ENCODE peak calls at places on chromosomes 3 and 15, in four cellular contexts. K is WTC11, N is K562, S is HepG2. R is an unnamed sample.

GRCh38 chr3:101809178-101810022 is 30.4 kb downstream of the NXPE3 start:
- DNase-seq in N (peak; percentile 44), S (peak; percentile 29), K (no peak), R (no peak)

GRCh38 chr3:4355401-4356224 is 52.4 kb downstream of the SETMAR start:
- DNase-seq in K (no peak), N (peak; percentile 55), S (peak; percentile 24), R (no peak)

GRCh38 chr3:123444023-123444422 is 4.9 kb downstream of the ADCY5 start:
- DNase-seq in K (no peak), N (no peak), S (no peak), R (no peak)

GRCh38 chr3:153001428-153001827 is 160.6 kb upstream of the RAP2B start:
- DNase-seq in N (no peak), K (no peak), S (no peak), R (no peak)

GRCh38 chr15:60935130-60935529 is 294.0 kb downstream of the RORA start:
- DNase-seq in K (no peak), S (no peak), N (no peak), R (no peak)

GRCh38 chr3:42533161-42533897 is 30.9 kb downstream of the VIPR1 start:
- DNase-seq in N (no peak), K (no peak), S (no peak), R (no peak)

GRCh38 chr3:157160652-157161480 is 919 bp upstream of the CCNL1 start:
- DNase-seq in N (peak; percentile 71), K (no peak), S (peak; percentile 80), R (peak; percentile 59)

GRCh38 chr3:187150599-187150998 is 11.3 kb upstream of the RPL39L start:
- DNase-seq in K (peak; percentile 57), S (peak; percentile 34), N (peak; percentile 43), R (no peak)

GRCh38 chr15:45097466-45097865 is 16.5 kb downstream of the DUOX2 start:
- DNase-seq in N (no peak), S (no peak), K (no peak), R (no peak)

GRCh38 chr3:101936419-101937331 is 87.4 kb downstream of the NFKBIZ start:
- DNase-seq in N (no peak), S (no peak), K (no peak), R (no peak)

GRCh38 chr3:188180114-188180513 is 26.2 kb downstream of the LPP start:
- DNase-seq in N (no peak), K (no peak), S (no peak), R (no peak)

GRCh38 chr15:52728899-52729298 is 49.7 kb upstream of the ATOSA start:
- DNase-seq in K (no peak), S (no peak), N (no peak), R (no peak)

GRCh38 chr15:93152951-93153350 is 63.9 kb upstream of the RGMA start:
- DNase-seq in S (no peak), N (no peak), K (no peak), R (no peak)

GRCh38 chr3:146325170-146325569 is 74.3 kb upstream of the PLSCR4 start:
- DNase-seq in N (no peak), S (no peak), K (no peak), R (no peak)

GRCh38 chr3:181379278-181379677 is 332.4 kb upstream of the SOX2 start:
- DNase-seq in N (no peak), S (no peak), K (no peak), R (no peak)

GRCh38 chr3:53571264-53571663 is 76.9 kb downstream of the CACNA1D start:
- DNase-seq in K (no peak), S (no peak), N (no peak), R (no peak)

GRCh38 chr3:99578339-99578970 is 59.9 kb upstream of the COL8A1 start:
- DNase-seq in K (no peak), S (no peak), N (no peak), R (no peak)

GRCh38 chr15:56040081-56041035 is 46.9 kb upstream of the NEDD4 start:
- DNase-seq in S (peak; percentile 80), N (peak; percentile 47), K (no peak), R (peak; percentile 90)

GRCh38 chr3:111890051-111890580 is 31.1 kb downstream of the PHLDB2 start:
- DNase-seq in K (no peak), S (no peak), N (no peak), R (no peak)

GRCh38 chr3:185717627-185718330 is 107.1 kb downstream of the IGF2BP2 start:
- DNase-seq in N (no peak), S (peak; percentile 41), K (no peak), R (no peak)

GRCh38 chr3:39125837-39126500 is 18.5 kb downstream of the TTC21A start:
- DNase-seq in N (no peak), S (peak; percentile 28), K (no peak), R (no peak)

GRCh38 chr15:69357773-69358765 is 56.1 kb upstream of the KIF23 start:
- DNase-seq in N (peak; percentile 46), S (peak; percentile 76), K (peak; percentile 34), R (no peak)

GRCh38 chr3:5510300-5510699 is 322.8 kb downstream of the EDEM1 start:
- DNase-seq in K (no peak), S (no peak), N (no peak), R (no peak)

GRCh38 chr3:127711021-127711420 is 38.3 kb downstream of the ABTB1 start:
- DNase-seq in S (no peak), N (no peak), K (no peak), R (no peak)

GRCh38 chr15:71080166-71080565 is 35.1 kb upstream of the THSD4 start:
- DNase-seq in S (no peak), N (no peak), K (no peak), R (no peak)

GRCh38 chr3:57805263-57805662 is 49.2 kb downstream of the SLMAP start:
- DNase-seq in S (no peak), N (no peak), K (no peak), R (no peak)

GRCh38 chr3:45993421-45994027 is 2.1 kb downstream of the FYCO1 start:
- DNase-seq in N (no peak), K (no peak), S (no peak), R (no peak)

GRCh38 chr15:63430766-63431451 is 49.3 kb upstream of the CA12 start:
- DNase-seq in N (no peak), K (no peak), S (no peak), R (no peak)

GRCh38 chr3:144128117-144128892 is 156.7 kb downstream of the DIPK2A start:
- DNase-seq in K (no peak), N (no peak), S (no peak), R (no peak)

GRCh38 chr15:52247032-52247431 is 48.6 kb downstream of the MYO5C start:
- DNase-seq in S (no peak), K (no peak), N (no peak), R (no peak)

GRCh38 chr15:80489030-80489594 is 84.9 kb downstream of the ARNT2 start:
- DNase-seq in K (no peak), N (no peak), S (peak; percentile 24), R (no peak)

GRCh38 chr3:70067860-70068479 is 68.4 kb downstream of the SAMMSON start:
- DNase-seq in N (no peak), S (no peak), K (no peak), R (no peak)

GRCh38 chr3:8768364-8769087 is 887 bp downstream of the OXTR start:
- DNase-seq in K (peak; percentile 39), S (no peak), N (no peak), R (no peak)

GRCh38 chr15:72136170-72137051 is 18.2 kb downstream of the SENP8 start:
- DNase-seq in S (no peak), N (no peak), K (no peak), R (no peak)

DNA sequence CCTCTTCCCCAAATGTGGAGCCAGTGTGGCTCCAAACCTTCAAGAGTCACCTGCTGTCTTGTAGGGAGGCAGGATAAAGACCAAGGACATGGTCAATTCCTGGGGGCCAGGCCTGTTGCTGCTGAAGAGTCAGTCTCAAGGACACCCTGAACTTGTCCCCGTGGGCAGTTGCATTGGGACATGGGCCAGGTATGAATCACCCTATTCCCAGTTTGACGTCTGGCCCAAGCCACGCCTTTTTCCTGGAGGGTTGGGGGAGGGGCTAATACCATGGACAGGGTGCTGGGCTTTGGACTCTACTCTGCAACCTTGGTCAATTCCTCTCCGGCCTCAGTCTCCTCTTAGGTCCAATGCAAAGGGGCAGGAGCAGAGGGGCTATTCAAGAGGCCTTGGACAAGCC is 10.4 kb downstream of the ATP2B2 start:
- DNase-seq in K (no peak), N (peak; percentile 68), S (peak; percentile 60), R (peak; percentile 53)
- TF ChIP-seq HMGXB4 in K (no peak), N (no peak), S (no peak), R (no peak)

DNA sequence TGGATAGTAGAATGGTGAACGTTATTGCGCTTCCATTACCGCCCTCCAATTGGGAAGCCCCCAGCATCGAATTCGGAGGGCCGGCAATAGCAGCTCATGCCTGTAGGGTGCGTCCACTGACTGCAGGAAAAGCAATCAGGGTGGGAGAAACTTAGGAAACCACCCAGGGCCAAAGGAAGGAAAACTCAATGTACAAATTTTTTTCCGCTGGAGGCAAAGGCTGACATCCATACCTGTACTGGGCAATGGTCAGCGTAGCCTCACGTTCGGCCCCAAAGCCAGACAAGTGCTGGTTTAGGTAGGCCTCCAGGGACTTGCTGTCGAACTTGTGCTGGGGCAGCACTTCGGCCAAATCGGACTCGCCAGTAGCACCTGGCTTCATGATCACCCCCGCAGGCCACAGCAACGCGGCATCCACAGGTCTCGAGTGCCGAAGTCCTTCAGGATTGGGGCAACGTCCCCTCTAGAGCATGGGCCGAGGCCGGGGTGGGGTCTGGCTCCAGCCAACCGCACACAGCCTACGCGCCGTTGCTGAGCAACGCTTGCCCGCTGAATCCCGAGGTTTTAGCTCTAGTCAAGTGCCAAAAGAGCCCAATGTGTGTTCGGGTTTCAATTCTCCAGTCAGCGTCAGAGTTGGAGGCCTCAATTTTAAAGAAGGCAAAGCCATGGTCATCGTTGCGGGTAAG is at the start of gene ACAD11:
- DNase-seq in K (peak; percentile 61), S (peak; percentile 57), N (peak; percentile 63), R (peak; percentile 60)
- TF ChIP-seq HMGXB4 in K (peak; percentile 32), S (no peak), N (no peak), R (no peak)

GRCh38 chr3:170049146-170050000 is 11.6 kb downstream of the GPR160 start:
- DNase-seq in N (no peak), K (no peak), S (no peak), R (no peak)
- TF ChIP-seq HMGXB4 in N (no peak), K (no peak), S (no peak), R (no peak)

DNA sequence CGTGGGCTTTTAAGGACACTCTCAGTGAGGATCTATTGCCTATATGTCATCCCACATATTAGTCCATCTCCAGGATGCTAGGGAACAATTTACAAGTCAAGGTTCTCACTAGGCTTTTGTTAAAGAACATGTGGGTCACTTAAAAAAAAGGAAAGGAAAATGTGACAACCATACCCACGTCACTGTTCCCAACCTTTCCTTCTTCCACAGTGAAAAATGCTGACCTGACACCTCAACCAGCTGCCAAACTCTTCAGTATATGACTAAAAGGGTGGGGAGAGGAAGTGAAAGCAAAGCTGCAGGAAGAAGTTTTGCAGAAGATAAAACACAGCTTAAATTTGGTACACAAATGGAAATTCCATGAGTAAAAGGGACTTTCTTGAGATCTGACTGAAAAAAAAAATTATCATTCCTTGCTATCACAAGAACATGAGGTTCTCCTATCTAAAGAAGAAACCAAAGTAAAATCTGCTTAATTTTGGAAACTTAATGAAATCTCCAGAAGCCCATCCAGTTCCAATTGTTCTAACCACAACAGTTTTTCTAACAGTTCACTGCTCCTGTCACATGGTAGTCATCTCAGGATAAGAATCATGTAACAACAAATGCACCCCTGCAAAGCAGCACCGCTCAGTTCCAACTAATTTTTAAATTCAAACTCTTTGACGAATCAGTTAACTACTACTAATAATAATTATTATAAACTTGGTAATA is 117.0 kb upstream of the TSPAN3 start:
- DNase-seq in K (no peak), S (no peak), N (peak; percentile 20), R (no peak)
- TF ChIP-seq HMGXB4 in K (no peak), S (no peak), N (no peak), R (no peak)